ENCODE peak calls at places on chromosomes 2 and 18, in five cellular contexts. One of them, this sample, is unnamed.

GRCh38 chr2:145012214-145012670 is 492.3 kb upstream of the ZEB2 start:
- DNase-seq in stimulated activated naive CD8-positive, alpha-beta T cell treated with anti-CD3 and anti-CD28 coated beads, Interleukin-15, Interleukin-2, amounts not matched to agents 100 U/mL and 50 U/mL, for 24 hours: no peak
- DNase-seq in AG09309: no peak
- DNase-seq in hippocampal formation: no peak
- DNase-seq in SHP77: no peak
- DNase-seq in this sample: no peak

GRCh38 chr2:37934591-37935513 is 9.8 kb downstream of the RMDN2 start:
- DNase-seq in hippocampal formation: no peak
- DNase-seq in AG09309: no peak
- DNase-seq in SHP77: no peak
- DNase-seq in stimulated activated naive CD8-positive, alpha-beta T cell treated with anti-CD3 and anti-CD28 coated beads, Interleukin-15, Interleukin-2, amounts not matched to agents 100 U/mL and 50 U/mL, for 24 hours: no peak
- DNase-seq in this sample: no peak

GRCh38 chr2:112646791-112647720 is 1.3 kb downstream of the SLC20A1 start:
- DNase-seq in SHP77: peak; percentile 17
- DNase-seq in stimulated activated naive CD8-positive, alpha-beta T cell treated with anti-CD3 and anti-CD28 coated beads, Interleukin-15, Interleukin-2, amounts not matched to agents 100 U/mL and 50 U/mL, for 24 hours: no peak
- DNase-seq in AG09309: no peak
- DNase-seq in hippocampal formation: no peak
- DNase-seq in this sample: no peak

GRCh38 chr2:171409436-171409971 is 24.3 kb downstream of the METTL8 start:
- DNase-seq in stimulated activated naive CD8-positive, alpha-beta T cell treated with anti-CD3 and anti-CD28 coated beads, Interleukin-15, Interleukin-2, amounts not matched to agents 100 U/mL and 50 U/mL, for 24 hours: no peak
- DNase-seq in hippocampal formation: no peak
- DNase-seq in AG09309: no peak
- DNase-seq in SHP77: no peak
- DNase-seq in this sample: no peak

GRCh38 chr2:205869439-205869838 is 187.1 kb downstream of the NRP2 start:
- DNase-seq in hippocampal formation: no peak
- DNase-seq in SHP77: no peak
- DNase-seq in AG09309: no peak
- DNase-seq in stimulated activated naive CD8-positive, alpha-beta T cell treated with anti-CD3 and anti-CD28 coated beads, Interleukin-15, Interleukin-2, amounts not matched to agents 100 U/mL and 50 U/mL, for 24 hours: no peak
- DNase-seq in this sample: no peak

GRCh38 chr2:190913725-190914124 is 33.1 kb downstream of the GLS start:
- DNase-seq in hippocampal formation: no peak
- DNase-seq in AG09309: no peak
- DNase-seq in SHP77: no peak
- DNase-seq in stimulated activated naive CD8-positive, alpha-beta T cell treated with anti-CD3 and anti-CD28 coated beads, Interleukin-15, Interleukin-2, amounts not matched to agents 100 U/mL and 50 U/mL, for 24 hours: no peak
- DNase-seq in this sample: no peak

GRCh38 chr2:126359494-126359893 is 296.5 kb upstream of the GYPC start:
- DNase-seq in SHP77: no peak
- DNase-seq in AG09309: no peak
- DNase-seq in hippocampal formation: no peak
- DNase-seq in stimulated activated naive CD8-positive, alpha-beta T cell treated with anti-CD3 and anti-CD28 coated beads, Interleukin-15, Interleukin-2, amounts not matched to agents 100 U/mL and 50 U/mL, for 24 hours: no peak
- DNase-seq in this sample: no peak

GRCh38 chr18:25190468-25190867 is 161.5 kb downstream of the ZNF521 start:
- DNase-seq in SHP77: no peak
- DNase-seq in hippocampal formation: no peak
- DNase-seq in stimulated activated naive CD8-positive, alpha-beta T cell treated with anti-CD3 and anti-CD28 coated beads, Interleukin-15, Interleukin-2, amounts not matched to agents 100 U/mL and 50 U/mL, for 24 hours: no peak
- DNase-seq in AG09309: no peak
- DNase-seq in this sample: no peak

GRCh38 chr2:171088057-171088834 is 72.4 kb downstream of the TLK1 start:
- DNase-seq in hippocampal formation: no peak
- DNase-seq in AG09309: no peak
- DNase-seq in stimulated activated naive CD8-positive, alpha-beta T cell treated with anti-CD3 and anti-CD28 coated beads, Interleukin-15, Interleukin-2, amounts not matched to agents 100 U/mL and 50 U/mL, for 24 hours: no peak
- DNase-seq in SHP77: no peak
- DNase-seq in this sample: no peak

GRCh38 chr2:151052850-151053660 is 208.6 kb downstream of the RBM43 start:
- DNase-seq in AG09309: no peak
- DNase-seq in hippocampal formation: no peak
- DNase-seq in stimulated activated naive CD8-positive, alpha-beta T cell treated with anti-CD3 and anti-CD28 coated beads, Interleukin-15, Interleukin-2, amounts not matched to agents 100 U/mL and 50 U/mL, for 24 hours: no peak
- DNase-seq in SHP77: no peak
- DNase-seq in this sample: no peak

GRCh38 chr2:71934320-71934593 is 213.4 kb downstream of the CYP26B1 start:
- DNase-seq in AG09309: no peak
- DNase-seq in stimulated activated naive CD8-positive, alpha-beta T cell treated with anti-CD3 and anti-CD28 coated beads, Interleukin-15, Interleukin-2, amounts not matched to agents 100 U/mL and 50 U/mL, for 24 hours: no peak
- DNase-seq in SHP77: no peak
- DNase-seq in hippocampal formation: no peak
- DNase-seq in this sample: no peak

This sample was measured in anterior cingulate cortex.